ENCODE peak calls at places on chromosomes 1 and 21, in six cellular contexts. K, T, Y, O, J and B are unnamed samples.

GRCh38 chr1:81844477-81844876 is 43.7 kb downstream of the ADGRL2 start:
- DNase-seq in K (no peak), T (no peak), Y (no peak), O (no peak), J (no peak), B (no peak)

GRCh38 chr1:3681898-3682806 is 29.8 kb downstream of the TP73 start:
- DNase-seq in K (no peak), T (no peak), Y (no peak), O (no peak), J (no peak), B (no peak)

GRCh38 chr21:29481641-29482040 is 182.9 kb downstream of the BACH1 start:
- DNase-seq in K (peak; percentile 12), T (no peak), Y (no peak), O (no peak), J (no peak), B (peak; percentile 73)

GRCh38 chr1:147246910-147247655 is 4.6 kb downstream of the CHD1L start:
- DNase-seq in K (no peak), T (peak; percentile 25), Y (no peak), O (no peak), J (no peak), B (no peak)

GRCh38 chr1:244311784-244312532 is 139.8 kb downstream of the ADSS2 start:
- DNase-seq in K (no peak), T (no peak), Y (no peak), O (no peak), J (no peak), B (no peak)

GRCh38 chr1:96358057-96358456 is 363.5 kb upstream of the PTBP2 start:
- DNase-seq in K (no peak), T (no peak), Y (no peak), O (no peak), J (no peak), B (no peak)

GRCh38 chr1:52603680-52604501 is 1.7 kb downstream of the GPX7 start:
- DNase-seq in K (peak; percentile 12), T (no peak), Y (no peak), O (no peak), J (no peak), B (peak; percentile 16)

GRCh38 chr1:206925116-206925736 is 3.5 kb upstream of the FCMR start:
- DNase-seq in K (peak; percentile 7), T (peak; percentile 73), Y (no peak), O (no peak), J (peak; percentile 64), B (no peak)

GRCh38 chr1:170200665-170201397 is 55.1 kb downstream of the NTMT2 start:
- DNase-seq in K (no peak), T (no peak), Y (no peak), O (no peak), J (no peak), B (peak; percentile 7)

GRCh38 chr1:211579434-211580302 is 707 bp upstream of the SLC30A1 start:
- DNase-seq in K (peak; percentile 56), T (peak; percentile 91), Y (no peak), O (peak; percentile 21), J (peak; percentile 85), B (peak; percentile 23)

GRCh38 chr21:45299026-45299863 is 11.6 kb upstream of the POFUT2 start:
- DNase-seq in K (peak; percentile 94), T (no peak), Y (no peak), O (no peak), J (no peak), B (no peak)

GRCh38 chr1:10733967-10734366 is 62.5 kb downstream of the CASZ1 start:
- DNase-seq in K (no peak), T (no peak), Y (no peak), O (no peak), J (no peak), B (no peak)

GRCh38 chr1:21020151-21020550 is 156.5 kb downstream of the EIF4G3 start:
- DNase-seq in K (peak; percentile 24), T (peak; percentile 51), Y (no peak), O (no peak), J (no peak), B (peak; percentile 21)

GRCh38 chr1:94383966-94384408 is 34.2 kb upstream of the ABCD3 start:
- DNase-seq in K (peak; percentile 62), T (peak; percentile 30), Y (no peak), O (no peak), J (no peak), B (peak; percentile 79)

GRCh38 chr1:42319871-42320484 is 15.1 kb downstream of the FOXJ3 start:
- DNase-seq in K (peak; percentile 36), T (no peak), Y (no peak), O (no peak), J (no peak), B (no peak)

GRCh38 chr1:221693087-221693486 is 48.8 kb downstream of the DUSP10 start:
- DNase-seq in K (no peak), T (no peak), Y (no peak), O (no peak), J (no peak), B (no peak)

GRCh38 chr21:35072960-35073359 is 23.9 kb upstream of the RUNX1 start:
- DNase-seq in K (peak; percentile 93), T (no peak), Y (no peak), O (no peak), J (no peak), B (peak; percentile 77)

GRCh38 chr1:201028473-201028889 is 5.0 kb upstream of the KIF21B start:
- DNase-seq in K (no peak), T (no peak), Y (no peak), O (no peak), J (no peak), B (no peak)

GRCh38 chr1:198125995-198126758 is 30.6 kb upstream of the NEK7 start:
- DNase-seq in K (peak; percentile 45), T (peak; percentile 23), Y (no peak), O (no peak), J (no peak), B (peak; percentile 79)

GRCh38 chr1:200888349-200888838 is 6.3 kb upstream of the INAVA start:
- DNase-seq in K (no peak), T (peak; percentile 68), Y (no peak), O (no peak), J (peak; percentile 58), B (no peak)

GRCh38 chr1:243715285-243715684 is 134.8 kb downstream of the AKT3 start:
- DNase-seq in K (peak; percentile 41), T (no peak), Y (no peak), O (no peak), J (no peak), B (no peak)

GRCh38 chr1:229554886-229555621 is 3.5 kb downstream of the ABCB10 start:
- DNase-seq in K (no peak), T (peak; percentile 2), Y (no peak), O (no peak), J (no peak), B (no peak)

GRCh38 chr1:77143529-77144121 is 75.6 kb downstream of the PIGK start:
- DNase-seq in K (peak; percentile 18), T (no peak), Y (no peak), O (no peak), J (no peak), B (peak; percentile 1)

GRCh38 chr1:70586046-70586445 is 175.0 kb downstream of the CTH start:
- DNase-seq in K (no peak), T (no peak), Y (no peak), O (no peak), J (no peak), B (no peak)

GRCh38 chr1:4877426-4877825 is 223.0 kb downstream of the AJAP1 start:
- DNase-seq in K (no peak), T (no peak), Y (no peak), O (no peak), J (no peak), B (no peak)

GRCh38 chr1:159067699-159068621 is 8.6 kb downstream of the AIM2 start:
- DNase-seq in K (no peak), T (peak; percentile 74), Y (no peak), O (no peak), J (no peak), B (no peak)

GRCh38 chr1:115189814-115190541 is 100.7 kb upstream of the TSPAN2 start:
- DNase-seq in K (peak; percentile 73), T (peak; percentile 71), Y (no peak), O (no peak), J (no peak), B (peak; percentile 95)

GRCh38 chr1:55869050-55869449 is 653.9 kb upstream of the USP24 start:
- DNase-seq in K (no peak), T (no peak), Y (no peak), O (no peak), J (no peak), B (no peak)

DNA sequence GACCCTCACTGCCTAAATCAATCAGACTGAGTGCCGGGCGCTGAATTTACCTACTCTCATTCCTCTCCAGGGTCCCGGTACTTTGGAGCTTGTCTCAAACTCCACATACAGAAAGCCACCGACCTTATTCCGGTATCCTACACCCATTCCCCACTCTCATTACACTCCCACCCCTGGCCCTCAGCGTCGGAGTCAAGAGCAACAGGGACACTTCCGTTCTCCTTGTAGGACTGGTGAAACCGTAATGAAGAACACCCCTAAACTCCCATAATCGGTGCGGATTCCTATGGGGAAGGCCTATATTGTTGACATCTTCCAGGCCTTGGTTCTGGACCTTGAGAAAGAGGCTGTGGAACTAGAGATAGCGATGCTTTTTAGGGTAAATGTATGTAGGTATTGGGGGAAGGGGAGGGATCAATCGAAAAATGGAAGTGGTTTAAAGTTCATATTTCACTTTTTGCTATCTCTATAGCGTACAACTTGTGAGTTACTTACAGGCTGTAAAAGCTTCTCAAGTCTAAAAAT is 862 bp downstream of the ZBED6 start:
- DNase-seq in K (peak; percentile 66), T (peak; percentile 76), Y (no peak), O (no peak), J (peak; percentile 43), B (peak; percentile 26)
- H2BK5ac ChIP-seq in K (peak overlapping the region; percentile 71), T (peak overlapping the region; percentile 90), Y (no peak overlapping the region), O (peak overlapping the region; percentile 97), J (peak overlapping the region; percentile 1), B (peak overlapping the region; percentile 83)

DNA sequence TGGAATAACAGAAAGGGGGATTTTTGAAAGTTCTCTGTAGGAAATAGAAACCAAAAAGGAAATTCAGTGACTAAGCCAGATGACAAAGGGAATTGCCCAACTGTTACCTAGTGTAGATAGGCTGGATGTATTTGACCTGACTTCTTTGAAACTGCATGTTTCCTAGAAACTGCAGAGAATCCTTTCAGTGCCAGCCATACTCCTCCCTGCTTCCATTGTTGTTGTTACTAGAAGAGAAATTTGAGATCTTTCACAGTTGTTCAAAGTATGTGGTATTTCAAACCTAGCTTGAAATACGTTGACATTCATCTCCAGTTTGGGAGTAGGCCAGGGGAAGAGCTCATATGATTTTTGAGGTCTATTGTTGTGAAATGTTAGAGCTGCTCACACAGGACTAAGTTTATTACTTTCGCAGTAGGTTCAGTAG is 1.8 kb upstream of the GBP5 start:
- DNase-seq in K (peak; percentile 6), T (no peak), Y (no peak), O (no peak), J (no peak), B (peak; percentile 8)
- H2BK15ac ChIP-seq in K (no peak overlapping the region), T (no peak overlapping the region), Y (no peak overlapping the region), O (no peak overlapping the region), J (no peak overlapping the region), B (no peak overlapping the region)

DNA sequence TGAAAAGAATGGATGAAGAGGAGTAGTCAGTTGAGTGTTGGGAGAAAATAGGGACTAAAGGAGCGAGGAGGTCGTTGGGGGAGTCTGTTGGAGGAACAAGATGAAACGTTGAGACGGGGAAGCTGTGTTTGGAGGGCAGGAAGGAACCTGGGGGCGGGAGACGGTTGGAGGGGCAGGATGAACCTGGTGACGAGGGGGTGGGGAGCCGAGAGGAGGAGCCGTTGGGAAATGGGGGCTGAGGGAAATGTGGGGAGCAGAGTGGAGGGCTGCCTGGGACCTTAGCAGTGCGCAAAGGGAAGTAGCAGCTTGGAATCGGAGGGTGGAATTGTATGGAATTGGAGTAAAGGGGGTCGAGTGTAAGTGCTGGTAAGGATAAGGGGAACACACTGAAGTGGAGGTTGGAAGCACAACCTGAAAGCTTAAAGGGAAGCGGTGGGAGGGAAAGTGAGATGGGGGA is 630 bp downstream of the MTF2 start:
- DNase-seq in K (peak; percentile 35), T (peak; percentile 58), Y (no peak), O (no peak), J (peak; percentile 49), B (no peak)
- H2BK5ac ChIP-seq in K (peak overlapping the region; percentile 69), T (peak overlapping the region; percentile 99), Y (peak overlapping the region; percentile 69), O (peak overlapping the region; percentile 99), J (peak overlapping the region; percentile 42), B (peak overlapping the region; percentile 80)

GRCh38 chr1:110529011-110529410 is 10.0 kb upstream of the KCNA10 start:
- DNase-seq in K (no peak), T (no peak), Y (no peak), O (no peak), J (no peak), B (no peak)
- H2BK15ac ChIP-seq in K (no peak overlapping the region), T (no peak overlapping the region), Y (no peak overlapping the region), O (no peak overlapping the region), J (no peak overlapping the region), B (no peak overlapping the region)